ENCODE peak calls at places on chromosomes 2 and 18, in seven cellular contexts. K, F, S, X, U, N and I are unnamed samples.

GRCh38 chr2:188245230-188245629 is 46.4 kb upstream of the GULP1 start:
- DNase-seq in N (no peak), U (no peak), K (no peak), X (no peak), S (no peak), F (no peak), I (no peak)

GRCh38 chr18:41326311-41326710 is 628.7 kb upstream of the PIK3C3 start:
- DNase-seq in N (no peak), S (no peak), U (no peak), F (no peak), X (no peak), K (no peak), I (peak; percentile 5)

GRCh38 chr2:48248251-48248933 is 281.6 kb upstream of the STON1 start:
- DNase-seq in U (peak; percentile 77), K (no peak), N (no peak), F (no peak), S (peak; percentile 48), X (no peak), I (peak; percentile 89)

GRCh38 chr2:74267068-74267467 is 68.7 kb downstream of the MTHFD2 start:
- DNase-seq in N (no peak), X (peak; percentile 53), S (peak; percentile 70), K (no peak), U (peak; percentile 57), F (no peak), I (no peak)

GRCh38 chr2:24054366-24055010 is 4.9 kb downstream of the FKBP1B start:
- DNase-seq in F (no peak), N (no peak), X (no peak), U (no peak), K (no peak), S (no peak), I (peak; percentile 6)

GRCh38 chr2:200810252-200810650 is 1.5 kb upstream of the BZW1 start:
- DNase-seq in K (no peak), U (peak; percentile 21), F (no peak), X (peak; percentile 56), N (no peak), S (no peak), I (peak; percentile 78)

GRCh38 chr2:12261993-12262680 is 454.6 kb upstream of the TRIB2 start:
- DNase-seq in N (no peak), S (no peak), X (no peak), K (no peak), F (no peak), U (no peak), I (no peak)

GRCh38 chr2:51553456-51553855 is 521.5 kb upstream of the NRXN1 start:
- DNase-seq in S (no peak), F (no peak), N (no peak), K (no peak), X (no peak), U (no peak), I (no peak)

GRCh38 chr18:68438983-68439382 is 275.9 kb downstream of the TMX3 start:
- DNase-seq in N (no peak), F (no peak), U (no peak), S (no peak), K (no peak), X (no peak), I (peak; percentile 74)

GRCh38 chr2:159399716-159400525 is 113.4 kb upstream of the WDSUB1 start:
- DNase-seq in N (no peak), S (no peak), F (no peak), U (no peak), K (no peak), X (no peak), I (peak; percentile 70)

GRCh38 chr2:200335657-200336056 is 29.2 kb downstream of the SPATS2L start:
- DNase-seq in X (no peak), F (no peak), U (peak; percentile 31), K (no peak), N (no peak), S (no peak), I (no peak)

GRCh38 chr2:130853391-130853790 is 16.7 kb downstream of the ARHGEF4 start:
- DNase-seq in F (no peak), X (no peak), U (no peak), K (no peak), N (peak; percentile 33), S (no peak), I (no peak)

GRCh38 chr2:231795525-231796327 is 9.5 kb downstream of the COPS7B start:
- DNase-seq in U (peak; percentile 97), N (no peak), S (no peak), K (no peak), X (peak; percentile 85), F (peak; percentile 84), I (peak; percentile 65)

GRCh38 chr2:205731521-205731965 is 49.2 kb downstream of the NRP2 start:
- DNase-seq in S (peak; percentile 39), F (no peak), K (no peak), X (no peak), U (peak; percentile 29), N (no peak), I (peak; percentile 93)

GRCh38 chr2:182301093-182301492 is 125.7 kb downstream of the PDE1A start:
- DNase-seq in F (no peak), X (no peak), N (no peak), U (no peak), S (no peak), K (no peak), I (no peak)
- TF ChIP-seq CTCF in F (no peak), X (no peak), N (no peak), U (no peak), S (no peak), K (no peak), I (peak; percentile 7)

GRCh38 chr18:33916200-33916599 is 308.5 kb downstream of the NOL4 start:
- DNase-seq in S (no peak), F (no peak), K (no peak), U (no peak), X (no peak), N (no peak), I (no peak)
- TF ChIP-seq CTCF in S (no peak), F (no peak), K (no peak), U (no peak), X (no peak), N (no peak), I (no peak)

GRCh38 chr2:216283038-216283900 is 89.0 kb downstream of the MARCHF4 start:
- DNase-seq in K (peak; percentile 61), S (peak; percentile 59), X (no peak), F (no peak), U (peak; percentile 38), N (no peak), I (no peak)
- TF ChIP-seq CTCF in K (no peak), S (peak; percentile 44), X (no peak), F (no peak), U (peak; percentile 86), N (no peak), I (peak; percentile 60)

GRCh38 chr2:38374978-38375377 is 2.1 kb downstream of the ATL2 start:
- DNase-seq in K (no peak), N (no peak), F (no peak), X (no peak), S (no peak), U (no peak), I (peak; percentile 28)

GRCh38 chr2:38377501-38378258 is 607 bp upstream of the ATL2 start:
- DNase-seq in F (peak; percentile 46), U (peak; percentile 42), X (no peak), N (no peak), K (no peak), S (no peak), I (peak; percentile 89)

GRCh38 chr2:38375711-38376345 is 1.2 kb downstream of the ATL2 start:
- DNase-seq in F (peak; percentile 73), K (peak; percentile 83), U (no peak), N (no peak), S (no peak), X (no peak), I (no peak)

GRCh38 chr2:38376346-38376682 is 759 bp downstream of the ATL2 start:
- DNase-seq in X (peak; percentile 49), S (peak; percentile 52), K (no peak), U (peak; percentile 73), N (no peak), F (peak; percentile 63), I (peak; percentile 83)

DNA sequence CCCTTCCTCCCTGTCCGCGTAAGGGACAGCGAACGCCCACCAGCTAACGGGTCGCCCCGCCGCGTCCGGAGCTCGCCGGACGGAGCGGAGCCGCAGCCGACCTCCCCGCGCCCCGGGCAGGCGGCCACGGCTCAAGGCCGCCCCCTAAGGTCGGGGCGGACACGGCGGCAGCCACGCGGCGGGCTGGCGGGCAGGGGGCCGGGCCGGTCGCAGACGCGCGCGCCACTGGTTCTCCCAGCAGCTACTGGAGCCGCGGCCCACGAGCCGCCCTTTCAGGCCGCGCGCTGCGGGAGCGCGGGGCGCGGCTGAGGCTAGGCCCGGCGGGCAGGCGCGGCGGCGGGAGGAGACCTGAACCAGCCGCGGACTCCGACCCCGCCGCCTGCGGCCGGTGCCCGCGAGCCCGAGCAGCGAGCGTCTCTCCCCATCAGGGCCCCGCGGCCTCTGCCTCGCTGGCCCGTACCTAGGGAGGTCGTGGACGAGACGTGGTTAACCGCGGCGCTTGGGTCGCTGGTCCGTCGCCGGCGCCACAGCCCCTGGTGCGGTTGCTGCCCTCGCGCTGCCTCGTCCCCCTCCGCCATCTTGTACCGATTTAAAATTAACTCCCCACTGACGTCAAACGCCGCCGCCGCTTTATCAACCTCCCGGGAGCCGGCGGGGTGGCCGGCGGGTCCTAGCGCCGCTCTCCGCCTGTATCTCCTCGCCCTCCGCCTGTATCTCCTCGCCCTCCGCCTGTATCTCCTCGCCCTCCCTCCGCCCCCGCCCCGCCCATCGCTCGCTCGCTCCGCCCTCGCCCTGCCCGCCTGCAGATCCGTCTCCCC is at the start of gene ATL2:
- DNase-seq in N (peak; percentile 97), F (peak; percentile 97), K (peak; percentile 99), S (peak; percentile 92), X (peak; percentile 97), U (peak; percentile 91), I (peak; percentile 98)
- TF ChIP-seq CTCF in N (peak; percentile 43), F (peak; percentile 59), K (peak; percentile 22), S (peak; percentile 83), X (no peak), U (peak; percentile 52), I (peak; percentile 23)

DNA sequence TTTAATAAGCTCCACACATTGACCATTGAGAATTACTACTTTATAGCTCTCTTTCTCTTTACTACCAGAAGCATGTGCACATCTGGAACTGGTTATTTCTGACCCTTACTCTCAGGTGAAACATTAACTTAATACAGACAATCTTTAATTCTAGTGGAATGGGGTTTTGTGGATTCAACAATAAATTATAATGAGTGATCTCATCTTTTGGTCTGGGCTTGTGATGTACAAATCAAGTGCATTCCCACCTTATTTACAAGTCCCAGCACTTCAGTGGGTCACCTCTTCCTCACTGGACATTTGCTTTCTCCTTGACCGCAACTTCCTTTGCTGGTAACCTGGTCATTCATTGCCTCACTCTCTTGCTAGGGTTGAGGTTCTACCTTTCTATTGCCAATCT is 15.8 kb downstream of the ARHGAP15 start:
- DNase-seq in X (no peak), N (no peak), K (no peak), U (no peak), S (no peak), F (no peak), I (no peak)
- TF ChIP-seq CTCF in X (no peak), N (no peak), K (no peak), U (no peak), S (no peak), F (no peak), I (no peak)